ENCODE peak calls at places on chromosomes 1 and 21, in four cellular contexts. N is endothelial cell of umbilical vein, F is Karpas-422, Z is heart left ventricle. X is an unnamed sample.

GRCh38 chr1:244667797-244668196 is 14.9 kb downstream of the DESI2 start:
- DNase-seq in Z (no peak), N (no peak), F (no peak), X (no peak)

GRCh38 chr1:6438047-6438525 is 13.5 kb downstream of the ESPN start:
- DNase-seq in N (peak), Z (no peak), F (peak), X (no peak)

GRCh38 chr21:29378814-29379213 is 80.1 kb downstream of the BACH1 start:
- DNase-seq in F (no peak), Z (no peak), N (no peak), X (no peak)

GRCh38 chr21:45947716-45948255 is 33.8 kb upstream of the COL6A1 start:
- DNase-seq in F (no peak), N (no peak), Z (peak), X (no peak)

GRCh38 chr21:33849839-33850238 is 65.8 kb downstream of the ATP5PO start:
- DNase-seq in F (no peak), Z (no peak), N (no peak), X (no peak)

GRCh38 chr21:33201945-33202344 is 27.8 kb upstream of the IFNAR2 start:
- DNase-seq in F (no peak), N (no peak), Z (no peak), X (no peak)

GRCh38 chr1:32250893-32251716 is at the start of gene LCK:
- DNase-seq in F (peak), N (no peak), Z (no peak), X (no peak)

GRCh38 chr1:224238212-224238611 is 55.2 kb downstream of the DEGS1 start:
- DNase-seq in N (no peak), Z (no peak), F (no peak), X (no peak)

GRCh38 chr1:42931911-42932422 is 26.7 kb downstream of the SLC2A1 start:
- DNase-seq in N (no peak), F (no peak), Z (peak), X (peak)

GRCh38 chr1:192788184-192788583 is 20.7 kb upstream of the RGS2 start:
- DNase-seq in F (no peak), N (no peak), Z (peak), X (no peak)

GRCh38 chr1:26730695-26731094 is 34.9 kb downstream of the ARID1A start:
- DNase-seq in Z (no peak), N (no peak), F (no peak), X (no peak)

GRCh38 chr1:107414550-107414949 is 273.7 kb downstream of the NTNG1 start:
- DNase-seq in Z (no peak), F (no peak), N (no peak), X (no peak)
- H3K27ac ChIP-seq in Z (no peak), F (no peak), N (no peak), X (no peak)

GRCh38 chr1:38029725-38030511 is 16.7 kb downstream of the POU3F1 start:
- DNase-seq in N (peak), F (peak), Z (peak), X (no peak)

GRCh38 chr1:38027201-38028104 is 14.9 kb downstream of the UTP11 start:
- DNase-seq in Z (no peak), F (no peak), N (no peak), X (peak)

GRCh38 chr1:38028105-38028591 is 15.6 kb downstream of the UTP11 start:
- DNase-seq in F (no peak), N (no peak), Z (no peak), X (peak)

GRCh38 chr1:38029081-38029681 is 16.6 kb downstream of the UTP11 start:
- DNase-seq in F (no peak), N (no peak), Z (peak), X (no peak)

GRCh38 chr1:38028671-38029070 is 16.1 kb downstream of the UTP11 start:
- DNase-seq in N (no peak), F (no peak), Z (no peak), X (no peak)
- H3K27ac ChIP-seq in N (no peak), F (no peak), Z (no peak), X (no peak)

GRCh38 chr1:36178479-36179219 is 22.7 kb downstream of the MAP7D1 start:
- DNase-seq in Z (peak), N (no peak), F (no peak), X (peak)

GRCh38 chr1:36182734-36183133 is 26.8 kb downstream of the MAP7D1 start:
- DNase-seq in F (no peak), N (no peak), Z (no peak), X (no peak)

GRCh38 chr1:36179220-36179600 is 23.2 kb downstream of the MAP7D1 start:
- DNase-seq in N (no peak), F (no peak), Z (no peak), X (no peak)

GRCh38 chr1:36187800-36188593 is 32.0 kb downstream of the MAP7D1 start:
- DNase-seq in F (peak), Z (peak), N (peak), X (peak)

DNA sequence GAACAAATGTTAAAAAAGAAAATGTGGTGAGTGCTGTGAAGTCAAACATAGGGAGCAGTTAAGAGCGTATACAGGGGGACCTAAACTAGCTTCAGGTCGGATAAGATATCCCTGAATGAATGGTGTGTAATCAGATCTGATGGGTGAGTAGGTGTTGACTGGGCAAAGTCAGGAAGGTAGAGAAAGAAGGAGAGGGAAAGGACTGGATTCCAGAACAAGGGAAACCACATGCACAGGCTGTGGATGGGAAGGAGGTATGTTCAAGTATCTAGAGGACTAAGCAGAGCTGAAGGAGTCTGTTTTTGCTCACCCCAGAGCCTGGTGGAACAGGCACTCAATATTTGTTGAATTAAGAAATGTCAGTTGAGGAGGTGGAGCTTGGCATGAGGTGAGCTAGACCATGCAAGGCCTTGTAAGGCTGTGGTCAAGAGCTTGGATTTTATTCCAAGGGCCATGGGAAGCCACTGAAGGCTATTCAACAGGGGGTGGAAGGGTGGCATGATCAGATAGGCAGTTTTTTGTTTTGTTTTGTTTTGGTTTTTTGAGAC is 27.4 kb downstream of the MAP7D1 start:
- DNase-seq in Z (no peak), F (no peak), N (no peak), X (no peak)
- H3K27ac ChIP-seq in Z (peak), F (no peak), N (no peak), X (no peak)

GRCh38 chr1:58590019-58590418 is 13.0 kb upstream of the TACSTD2 start:
- DNase-seq in N (no peak), F (no peak), Z (no peak), X (no peak)
- H3K27ac ChIP-seq in N (no peak), F (no peak), Z (no peak), X (no peak)

DNA sequence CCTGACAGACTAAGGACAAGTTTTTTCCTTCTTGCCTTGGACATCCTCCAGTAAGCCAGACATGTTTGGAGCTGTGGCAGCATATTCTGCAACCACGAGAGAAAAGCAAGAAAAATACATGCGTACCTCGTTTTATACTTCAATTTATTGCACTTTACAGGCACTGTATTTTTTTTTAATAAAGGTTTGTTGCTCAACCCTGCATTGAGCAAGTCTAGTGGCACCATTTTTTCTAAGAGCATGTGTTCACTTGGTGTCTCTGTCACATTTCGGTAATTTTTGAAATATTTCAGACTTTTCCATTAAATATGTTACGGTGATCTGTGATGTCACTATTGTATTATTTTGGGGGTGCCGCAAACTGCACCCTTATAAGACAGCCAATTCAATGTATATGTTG is 2.1 kb upstream of the SSX2IP start:
- DNase-seq in N (no peak), F (no peak), Z (no peak), X (no peak)
- H3K27ac ChIP-seq in N (no peak), F (no peak), Z (peak), X (no peak)

GRCh38 chr1:207035877-207036558 is 3.5 kb upstream of the C1orf116 start:
- DNase-seq in Z (no peak), N (no peak), F (no peak), X (no peak)
- H3K27ac ChIP-seq in Z (no peak), N (no peak), F (no peak), X (no peak)

DNA sequence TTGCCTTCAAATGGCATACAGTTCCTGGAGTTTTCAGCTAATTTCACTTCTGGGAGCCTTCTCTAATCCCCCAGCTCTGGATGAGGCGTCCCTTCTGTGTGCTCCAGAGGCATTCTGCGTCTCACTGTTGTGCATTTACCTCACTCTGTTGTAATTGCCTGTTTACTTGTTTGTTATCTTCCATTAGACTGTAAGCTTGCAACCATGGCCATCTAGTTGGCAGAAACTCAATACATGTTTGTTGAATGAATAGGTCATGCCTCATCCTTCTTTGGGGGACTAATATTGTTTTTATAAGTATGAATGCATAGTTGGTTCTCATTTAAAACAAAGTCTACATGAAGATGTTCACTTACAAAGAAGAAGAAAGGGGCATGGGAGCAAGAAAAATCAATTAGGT is 5.8 kb downstream of the RGL1 start:
- DNase-seq in N (no peak), Z (no peak), F (no peak), X (no peak)
- H3K27ac ChIP-seq in N (no peak), Z (peak), F (no peak), X (no peak)